ENCODE peak calls at places on chromosome 2, in seven cellular contexts. X is naive thymus-derived CD4-positive, alpha-beta T cell; A is CD4-positive, alpha-beta memory T cell; P is GM23248; N is foreskin fibroblast; J is kidney; F is left ventricle myocardium inferior. K is an unnamed sample.

GRCh38 chr2:239027431-239028252 is 179.8 kb downstream of the TWIST2 start:
- DNase-seq in X (no peak), A (no peak), P (peak), N (peak), J (no peak), F (no peak), K (no peak)

GRCh38 chr2:60867848-60868247 is 13.5 kb upstream of the REL start:
- DNase-seq in X (peak), A (peak), P (no peak), N (no peak), J (no peak), F (no peak), K (no peak)

GRCh38 chr2:202116686-202117085 is 43.6 kb downstream of the KIAA2012 start:
- DNase-seq in X (no peak), A (no peak), P (no peak), N (no peak), J (no peak), F (no peak), K (no peak)

GRCh38 chr2:123993728-123994323 is 31.3 kb upstream of the CNTNAP5 start:
- DNase-seq in X (no peak), A (no peak), P (peak), N (peak), J (no peak), F (no peak), K (no peak)

GRCh38 chr2:188892632-188893031 is 81.5 kb upstream of the COL3A1 start:
- DNase-seq in X (no peak), A (no peak), P (peak), N (peak), J (no peak), F (no peak), K (peak)

GRCh38 chr2:33425156-33425555 is 51.3 kb upstream of the RASGRP3 start:
- DNase-seq in X (no peak), A (no peak), P (peak), N (no peak), J (no peak), F (no peak), K (no peak)

GRCh38 chr2:20182241-20182931 is 42.5 kb downstream of the SDC1 start:
- DNase-seq in X (no peak), A (no peak), P (peak), N (peak), J (peak), F (no peak), K (no peak)

GRCh38 chr2:69624153-69624552 is 19.4 kb downstream of the AAK1 start:
- DNase-seq in X (no peak), A (no peak), P (peak), N (no peak), J (no peak), F (no peak), K (no peak)

GRCh38 chr2:197940346-197940745 is 136.0 kb downstream of the PLCL1 start:
- DNase-seq in X (no peak), A (no peak), P (no peak), N (no peak), J (no peak), F (no peak), K (no peak)

GRCh38 chr2:148613231-148614023 is 31.1 kb upstream of the EPC2 start:
- DNase-seq in X (no peak), A (no peak), P (no peak), N (no peak), J (no peak), F (no peak), K (no peak)

GRCh38 chr2:99374747-99375146 is 37.6 kb downstream of the EIF5B start:
- DNase-seq in X (no peak), A (no peak), P (no peak), N (no peak), J (no peak), F (no peak), K (no peak)

GRCh38 chr2:28011322-28011737 is 120.8 kb downstream of the BABAM2 start:
- DNase-seq in X (no peak), A (no peak), P (no peak), N (no peak), J (no peak), F (no peak), K (no peak)

GRCh38 chr2:216192181-216192580 is 83.0 kb downstream of the XRCC5 start:
- DNase-seq in X (no peak), A (no peak), P (no peak), N (no peak), J (no peak), F (no peak), K (no peak)

GRCh38 chr2:219182331-219183150 is 4.5 kb downstream of the RETREG2 start:
- DNase-seq in X (no peak), A (no peak), P (no peak), N (no peak), J (no peak), F (peak), K (no peak)

GRCh38 chr2:160871096-160871495 is 289.1 kb upstream of the TANK start:
- DNase-seq in X (no peak), A (no peak), P (no peak), N (peak), J (peak), F (no peak), K (no peak)

GRCh38 chr2:234368861-234369261 is 128.0 kb downstream of the ARL4C start:
- DNase-seq in X (peak), A (peak), P (peak), N (peak), J (no peak), F (no peak), K (no peak)

GRCh38 chr2:30217644-30218361 is 13.5 kb upstream of the LBH start:
- DNase-seq in X (no peak), A (no peak), P (no peak), N (no peak), J (peak), F (no peak), K (no peak)

GRCh38 chr2:121451373-121451772 is 79.3 kb upstream of the RNU4ATAC start:
- DNase-seq in X (no peak), A (no peak), P (no peak), N (no peak), J (no peak), F (no peak), K (peak)

GRCh38 chr2:166373105-166373504 is 2.6 kb downstream of the SCN9A start:
- DNase-seq in X (no peak), A (no peak), P (no peak), N (no peak), J (no peak), F (no peak), K (no peak)
- H3K4me3 ChIP-seq in X (no peak), A (no peak), P (no peak), N (no peak), J (no peak), F (no peak), K (peak)

GRCh38 chr2:96147593-96148201 is 2.5 kb upstream of the DUSP2 start:
- DNase-seq in X (peak), A (no peak), P (no peak), N (no peak), J (peak), F (no peak), K (no peak)

GRCh38 chr2:96144481-96145027 is 686 bp downstream of the DUSP2 start:
- DNase-seq in X (peak), A (peak), P (no peak), N (no peak), J (peak), F (no peak), K (no peak)

GRCh38 chr2:96146881-96147592 is 1.8 kb upstream of the DUSP2 start:
- DNase-seq in X (no peak), A (no peak), P (peak), N (no peak), J (no peak), F (no peak), K (no peak)

GRCh38 chr2:96145028-96145939 is at the start of gene DUSP2:
- DNase-seq in X (peak), A (peak), P (peak), N (peak), J (peak), F (peak), K (no peak)

GRCh38 chr2:96146151-96146880 is 1.1 kb upstream of the DUSP2 start:
- DNase-seq in X (peak), A (peak), P (no peak), N (no peak), J (peak), F (peak), K (no peak)
- H3K4me3 ChIP-seq in X (peak), A (peak), P (no peak), N (no peak), J (no peak), F (peak), K (no peak)

GRCh38 chr2:126776701-126777619 is 121.0 kb downstream of the GYPC start:
- DNase-seq in X (peak), A (peak), P (peak), N (peak), J (peak), F (peak), K (peak)
- H3K4me3 ChIP-seq in X (peak), A (peak), P (peak), N (peak), J (peak), F (peak), K (peak)

GRCh38 chr2:157837851-157838441 is 38.2 kb downstream of the ACVR1 start:
- DNase-seq in X (no peak), A (no peak), P (peak), N (peak), J (no peak), F (peak), K (no peak)
- H3K4me3 ChIP-seq in X (no peak), A (no peak), P (peak), N (peak), J (peak), F (peak), K (peak)

K was measured in AG04450.